ENCODE peak calls at places on chromosomes 1 and 21, in seven cellular contexts. A, L, F, K, R, I and P are unnamed samples.

GRCh38 chr1:214603819-214604252 is 841 bp downstream of the CENPF start:
- DNase-seq in A (peak), L (no peak), F (no peak), K (peak), R (no peak), I (peak), P (peak)

GRCh38 chr1:98112631-98113030 is 191.8 kb upstream of the DPYD start:
- DNase-seq in A (no peak), L (no peak), F (no peak), K (no peak), R (no peak), I (no peak), P (no peak)

GRCh38 chr1:109478806-109479205 is 4.9 kb upstream of the ATXN7L2 start:
- DNase-seq in A (no peak), L (no peak), F (no peak), K (peak), R (no peak), I (peak), P (peak)

GRCh38 chr21:19607983-19608668 is 1204.5 kb upstream of the TMPRSS15 start:
- DNase-seq in A (no peak), L (no peak), F (no peak), K (no peak), R (no peak), I (no peak), P (no peak)

GRCh38 chr1:159848316-159848715 is 14.1 kb downstream of the VSIG8 start:
- DNase-seq in A (no peak), L (no peak), F (no peak), K (no peak), R (no peak), I (no peak), P (no peak)

GRCh38 chr1:201085902-201086735 is 26.1 kb downstream of the CACNA1S start:
- DNase-seq in A (peak), L (peak), F (peak), K (peak), R (no peak), I (peak), P (peak)

GRCh38 chr21:35020902-35021301 is 28.2 kb downstream of the RUNX1 start:
- DNase-seq in A (no peak), L (no peak), F (no peak), K (peak), R (no peak), I (no peak), P (no peak)

GRCh38 chr1:220787069-220787614 is 429 bp downstream of the MTARC1 start:
- DNase-seq in A (peak), L (no peak), F (no peak), K (peak), R (no peak), I (no peak), P (no peak)

GRCh38 chr1:54800899-54801759 is at the start of gene TTC22:
- DNase-seq in A (no peak), L (no peak), F (no peak), K (peak), R (no peak), I (peak), P (peak)

GRCh38 chr1:39238476-39238875 is 34.0 kb downstream of the MACF1 start:
- DNase-seq in A (no peak), L (peak), F (peak), K (no peak), R (no peak), I (no peak), P (no peak)

GRCh38 chr1:214281902-214282695 is 1.1 kb downstream of the SMYD2 start:
- DNase-seq in A (peak), L (peak), F (peak), K (no peak), R (no peak), I (peak), P (no peak)

GRCh38 chr1:108767115-108767514 is 20.6 kb downstream of the STXBP3 start:
- DNase-seq in A (no peak), L (no peak), F (no peak), K (no peak), R (no peak), I (no peak), P (no peak)

GRCh38 chr1:54813479-54814147 is 12.5 kb upstream of the TTC22 start:
- DNase-seq in A (no peak), L (no peak), F (no peak), K (peak), R (no peak), I (no peak), P (no peak)

GRCh38 chr21:43600642-43601397 is 58.5 kb downstream of the HSF2BP start:
- DNase-seq in A (no peak), L (no peak), F (peak), K (no peak), R (no peak), I (no peak), P (no peak)

GRCh38 chr1:35539073-35539823 is 18.0 kb downstream of the KIAA0319L start:
- DNase-seq in A (no peak), L (no peak), F (no peak), K (no peak), R (no peak), I (no peak), P (peak)

GRCh38 chr1:183628537-183628936 is 7.0 kb downstream of the ARPC5 start:
- DNase-seq in A (no peak), L (no peak), F (no peak), K (no peak), R (no peak), I (no peak), P (no peak)

GRCh38 chr1:113027008-113027407 is 46.0 kb upstream of the LRIG2 start:
- DNase-seq in A (no peak), L (no peak), F (no peak), K (peak), R (no peak), I (no peak), P (no peak)

GRCh38 chr1:92922378-92923035 is 38.8 kb downstream of the DIPK1A start:
- DNase-seq in A (peak), L (no peak), F (peak), K (no peak), R (no peak), I (no peak), P (no peak)
- H3K27ac ChIP-seq in A (peak), L (no peak), F (peak), K (no peak), R (no peak), I (no peak), P (no peak)

DNA sequence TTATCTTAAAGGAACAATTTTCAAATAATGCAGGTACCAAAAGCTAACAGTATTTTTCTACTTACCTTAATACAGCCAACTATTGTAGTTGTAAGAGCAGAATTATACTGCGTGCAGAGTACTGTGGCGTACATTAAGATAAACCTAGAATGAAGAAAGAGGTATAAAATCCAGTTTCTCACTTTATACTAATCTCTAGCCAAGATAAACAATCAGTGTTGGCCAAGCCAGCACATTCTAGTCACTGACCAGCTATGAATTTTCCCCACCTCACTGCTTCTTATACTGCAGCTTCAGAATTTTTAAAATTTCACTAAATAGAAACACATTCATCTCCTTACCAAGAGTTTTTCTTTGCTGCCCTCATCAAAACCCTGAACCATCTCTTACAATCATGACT is 33.6 kb downstream of the SLC35D1 start:
- DNase-seq in A (no peak), L (no peak), F (peak), K (no peak), R (no peak), I (no peak), P (no peak)
- H3K27ac ChIP-seq in A (no peak), L (peak), F (peak), K (no peak), R (peak), I (no peak), P (no peak)

GRCh38 chr1:179911812-179912211 is 29.7 kb downstream of the TOR1AIP1 start:
- DNase-seq in A (no peak), L (no peak), F (no peak), K (no peak), R (no peak), I (no peak), P (no peak)
- H3K27ac ChIP-seq in A (no peak), L (no peak), F (no peak), K (no peak), R (no peak), I (no peak), P (no peak)

DNA sequence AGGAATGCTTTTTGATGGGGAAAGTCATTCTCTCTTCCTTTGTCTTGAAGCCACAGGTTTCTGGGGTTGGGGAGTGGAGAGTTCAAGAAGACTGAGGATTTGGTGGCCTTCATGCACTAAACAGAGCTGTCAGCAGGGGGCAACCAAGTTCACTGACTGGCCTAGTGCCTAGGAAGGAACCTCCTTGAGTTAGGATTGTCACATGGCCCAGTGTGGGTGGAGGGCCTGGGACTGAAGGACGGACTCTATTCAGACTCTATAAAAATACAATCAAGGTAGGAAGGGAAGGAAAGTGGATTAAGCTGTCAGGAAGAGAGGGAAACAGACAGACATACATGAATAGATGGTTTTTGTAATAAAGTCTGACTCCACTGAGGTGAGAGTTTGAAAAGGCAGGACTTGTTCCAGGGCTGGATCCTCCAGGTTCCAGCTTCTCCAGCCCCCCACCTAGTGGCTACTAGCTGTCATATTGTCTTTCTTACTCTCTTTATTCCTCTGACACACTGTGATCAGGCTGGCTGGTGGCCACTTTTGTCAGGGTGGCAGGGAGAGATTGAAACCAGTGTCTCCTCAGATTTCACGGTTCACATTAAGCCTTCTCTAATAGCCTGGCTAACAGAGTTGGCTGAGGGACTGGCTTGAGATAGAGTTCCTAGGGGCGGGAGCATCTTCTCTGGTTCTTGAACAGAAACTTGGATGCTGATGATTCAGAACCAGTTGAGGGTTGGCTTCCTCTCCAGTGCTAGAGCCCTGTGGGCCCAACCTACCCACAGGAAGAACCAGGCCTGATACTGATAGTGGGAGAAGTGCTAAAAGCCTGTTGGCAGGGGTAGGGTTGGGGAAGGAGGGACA is 4.1 kb upstream of the SH3BGRL3 start:
- DNase-seq in A (peak), L (peak), F (peak), K (peak), R (no peak), I (peak), P (peak)
- H3K27ac ChIP-seq in A (peak), L (peak), F (peak), K (no peak), R (peak), I (peak), P (peak)

GRCh38 chr1:3504151-3504822 is 49.8 kb downstream of the ARHGEF16 start:
- DNase-seq in A (peak), L (no peak), F (peak), K (no peak), R (peak), I (no peak), P (no peak)
- H3K27ac ChIP-seq in A (peak), L (no peak), F (peak), K (no peak), R (peak), I (no peak), P (no peak)

DNA sequence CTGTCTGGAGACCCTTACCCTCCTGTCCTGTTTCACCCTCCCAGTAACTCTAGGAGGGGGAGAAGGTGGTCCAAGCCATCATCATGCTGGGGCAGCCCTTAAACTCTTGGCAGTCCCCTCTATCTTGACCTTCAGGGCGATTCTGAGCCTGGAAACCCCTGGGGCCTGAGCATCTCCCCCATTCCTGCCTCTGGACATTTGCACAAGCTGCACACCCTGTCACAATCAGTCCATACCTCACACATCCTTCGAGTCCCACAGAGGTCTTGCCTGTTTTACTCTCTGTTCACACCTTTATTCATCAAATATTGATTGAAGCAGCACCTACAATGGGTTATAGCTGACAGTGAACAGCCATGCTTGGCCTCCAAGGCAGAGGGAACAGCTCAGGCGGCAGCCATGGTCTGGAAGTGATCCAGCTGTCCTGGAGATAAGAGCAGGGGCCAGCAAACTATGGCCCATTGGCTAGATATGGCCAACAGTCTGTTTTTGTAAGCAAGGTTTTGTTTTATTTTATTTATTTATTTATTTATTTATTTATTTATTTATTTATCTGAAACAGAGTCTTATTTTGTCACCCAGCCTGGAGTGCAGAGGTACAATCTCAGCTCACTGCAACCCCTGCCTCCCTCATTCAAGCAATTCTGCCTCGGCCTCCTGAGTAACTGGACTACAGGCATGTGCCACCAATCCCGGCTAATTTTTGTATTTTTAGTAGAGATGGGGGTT is 7.1 kb upstream of the FAM131C start:
- DNase-seq in A (no peak), L (no peak), F (no peak), K (no peak), R (no peak), I (no peak), P (no peak)
- H3K27ac ChIP-seq in A (peak), L (no peak), F (no peak), K (no peak), R (no peak), I (no peak), P (no peak)

DNA sequence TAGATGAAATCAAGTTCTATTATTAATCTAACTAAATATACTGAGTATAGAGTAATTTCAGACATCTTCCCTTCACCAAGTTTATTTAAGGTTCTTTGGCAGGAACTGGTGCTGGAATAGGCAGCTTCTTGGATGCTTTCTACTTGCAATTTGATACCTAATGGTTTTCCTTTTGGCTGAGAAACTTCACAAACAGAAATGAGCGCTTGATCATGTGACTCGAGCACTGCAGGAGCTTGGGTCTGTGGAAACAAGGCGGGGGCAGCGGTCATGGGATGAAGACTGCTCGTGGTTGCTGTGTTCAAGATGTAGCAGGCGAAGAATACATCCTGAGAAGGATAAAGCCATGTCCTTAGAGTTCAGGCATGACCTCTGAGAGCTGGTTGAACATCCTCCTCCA is 136.8 kb downstream of the PTPRC start:
- DNase-seq in A (no peak), L (no peak), F (peak), K (no peak), R (no peak), I (no peak), P (no peak)
- H3K27ac ChIP-seq in A (no peak), L (peak), F (no peak), K (no peak), R (no peak), I (no peak), P (no peak)

DNA sequence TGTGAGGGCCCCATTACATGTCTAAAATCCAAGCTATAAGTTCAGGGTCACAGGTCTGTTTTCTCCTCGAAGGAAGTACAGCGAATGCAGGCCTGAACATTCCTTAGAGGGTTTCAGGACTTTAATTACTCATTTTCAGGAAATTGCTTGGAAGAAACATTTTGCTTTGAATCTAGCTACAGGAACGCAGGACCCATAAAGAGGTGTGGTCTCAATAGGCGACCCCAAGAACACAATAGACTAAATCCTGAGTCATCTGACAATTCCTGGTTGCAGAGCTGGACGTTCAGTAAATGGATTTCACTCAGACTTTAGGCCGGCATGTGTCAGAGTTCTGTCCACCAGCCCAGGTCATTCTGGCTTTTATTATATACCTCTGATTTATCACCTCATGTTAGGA is 1.0 kb upstream of the ERG start:
- DNase-seq in A (no peak), L (no peak), F (no peak), K (no peak), R (no peak), I (no peak), P (no peak)
- H3K27ac ChIP-seq in A (no peak), L (peak), F (no peak), K (no peak), R (peak), I (no peak), P (no peak)

GRCh38 chr1:167599839-167600581 is 30.0 kb upstream of the RCSD1 start:
- DNase-seq in A (no peak), L (peak), F (peak), K (no peak), R (no peak), I (peak), P (peak)

GRCh38 chr1:167601442-167602380 is 28.3 kb upstream of the RCSD1 start:
- DNase-seq in A (no peak), L (peak), F (no peak), K (no peak), R (no peak), I (peak), P (peak)

GRCh38 chr1:167605576-167605975 is 24.5 kb upstream of the RCSD1 start:
- DNase-seq in A (no peak), L (no peak), F (no peak), K (no peak), R (no peak), I (no peak), P (no peak)

DNA sequence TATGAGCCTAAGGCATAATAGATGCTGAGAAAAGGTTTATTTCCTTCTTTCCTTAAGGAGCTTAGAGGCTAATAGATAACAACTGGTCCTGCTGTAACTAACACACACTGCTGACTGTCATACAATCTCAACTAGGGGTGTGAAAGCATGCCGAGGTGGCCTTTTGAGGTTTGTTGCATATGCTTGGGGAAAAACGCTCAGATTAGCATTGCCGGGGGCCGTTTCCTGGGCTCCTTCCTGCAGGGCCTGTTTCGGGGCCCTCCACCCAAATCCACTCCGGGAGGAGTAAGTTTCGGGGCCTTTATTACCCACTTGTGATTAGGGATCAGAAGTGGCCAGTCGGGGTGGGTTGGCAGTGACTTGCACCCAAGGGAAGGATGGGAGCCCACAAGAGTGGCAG is 27.2 kb upstream of the RCSD1 start:
- DNase-seq in A (no peak), L (no peak), F (no peak), K (no peak), R (no peak), I (no peak), P (no peak)
- H3K27ac ChIP-seq in A (no peak), L (peak), F (no peak), K (no peak), R (no peak), I (peak), P (no peak)

DNA sequence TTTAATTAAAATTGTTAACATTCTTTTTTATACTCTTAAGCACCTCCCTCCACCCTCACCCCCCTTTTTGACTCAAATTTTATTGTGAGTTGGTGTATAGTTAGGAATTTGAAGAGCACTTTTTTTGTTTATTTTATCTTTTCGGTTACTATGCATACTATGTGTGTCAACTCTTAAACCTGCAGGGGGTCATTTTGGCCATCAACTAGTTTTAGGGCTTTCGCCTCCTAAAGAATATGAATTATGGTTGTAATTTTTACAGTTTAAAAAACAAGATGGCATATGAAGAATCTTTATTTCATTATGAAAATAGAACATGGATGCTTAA is 9.7 kb downstream of the BACH1 start:
- DNase-seq in A (no peak), L (no peak), F (no peak), K (no peak), R (no peak), I (no peak), P (no peak)
- H3K27ac ChIP-seq in A (no peak), L (no peak), F (no peak), K (no peak), R (no peak), I (no peak), P (peak)